ENCODE peak calls at places on chromosome 11, in eight cellular contexts. R is prostate gland, Y is pancreas, U is neural progenitor cell, N is fibroblast of lung, M is H9, W is mammary epithelial cell, I is Peyer's patch. T is an unnamed sample.
A peak's percentile ranks its signal among the peaks of the same experiment; 100 is the strongest.

GRCh38 chr11:65576232-65576866 is 496 bp downstream of the EHBP1L1 start:
- DNase-seq in Y (no peak), W (no peak), I (no peak), U (no peak), M (no peak), N (no peak), R (no peak), T (no peak)

GRCh38 chr11:57936050-57936418 is 87.6 kb upstream of the OR9Q1 start:
- DNase-seq in M (no peak), R (no peak), U (no peak), I (no peak), N (no peak), Y (no peak), W (no peak), T (no peak)

GRCh38 chr11:131914299-131914902 is 544.0 kb downstream of the NTM start:
- DNase-seq in M (no peak), R (no peak), Y (no peak), N (no peak), U (no peak), W (no peak), I (no peak), T (no peak)

GRCh38 chr11:83033367-83033766 is 38.3 kb downstream of the RAB30 start:
- DNase-seq in I (no peak), N (no peak), W (no peak), U (no peak), R (no peak), M (no peak), Y (no peak), T (no peak)

GRCh38 chr11:108606495-108607160 is 13.1 kb upstream of the EXPH5 start:
- DNase-seq in I (no peak), Y (no peak), N (peak; percentile 37), M (no peak), U (no peak), R (no peak), W (peak; percentile 71), T (peak; percentile 71)

GRCh38 chr11:59400461-59401261 is 25.6 kb downstream of the OR5A2 start:
- DNase-seq in I (no peak), M (no peak), R (no peak), U (no peak), Y (no peak), N (no peak), W (no peak), T (no peak)

GRCh38 chr11:103988595-103988969 is 47.9 kb upstream of the DDI1 start:
- DNase-seq in Y (no peak), R (no peak), M (no peak), N (peak; percentile 81), I (no peak), U (no peak), W (peak; percentile 67), T (peak; percentile 54)

GRCh38 chr11:2367266-2368160 is 9.6 kb upstream of the CD81 start:
- DNase-seq in R (no peak), U (no peak), M (no peak), Y (no peak), W (no peak), I (no peak), N (no peak), T (no peak)

GRCh38 chr11:13229675-13230359 is 47.8 kb upstream of the BMAL1 start:
- DNase-seq in W (no peak), Y (no peak), R (no peak), M (no peak), U (no peak), I (no peak), N (no peak), T (no peak)

GRCh38 chr11:20011294-20011951 is 148.9 kb downstream of the DBX1 start:
- DNase-seq in Y (no peak), U (no peak), M (no peak), N (peak; percentile 62), I (no peak), R (no peak), W (peak; percentile 89), T (peak; percentile 92)

GRCh38 chr11:12154871-12155668 is 44.7 kb downstream of the MICAL2 start:
- DNase-seq in M (no peak), Y (no peak), N (no peak), U (no peak), R (no peak), W (no peak), I (no peak), T (no peak)

GRCh38 chr11:97269527-97269926 is 879.7 kb downstream of the JRKL start:
- DNase-seq in W (peak; percentile 4), M (no peak), N (no peak), I (no peak), U (peak; percentile 47), Y (no peak), R (no peak), T (peak; percentile 13)

GRCh38 chr11:61061081-61061826 is 41.0 kb upstream of the CD5 start:
- DNase-seq in U (no peak), M (peak; percentile 4), Y (no peak), N (peak; percentile 30), R (no peak), I (no peak), W (peak; percentile 79), T (peak; percentile 93)

GRCh38 chr11:71928739-71929443 is at the start of gene RNF121:
- DNase-seq in W (peak; percentile 96), Y (peak; percentile 96), R (peak; percentile 97), M (peak; percentile 98), N (peak; percentile 95), U (peak; percentile 98), I (peak; percentile 97), T (peak; percentile 94)

GRCh38 chr11:66743271-66743968 is 14.4 kb upstream of the SPTBN2 start:
- DNase-seq in W (peak; percentile 93), N (no peak), U (peak; percentile 36), R (peak; percentile 90), I (peak; percentile 84), M (no peak), Y (no peak), T (peak; percentile 87)

GRCh38 chr11:88313441-88313840 is 24.1 kb downstream of the CTSC start:
- DNase-seq in I (no peak), Y (no peak), M (no peak), R (no peak), U (no peak), N (no peak), W (peak; percentile 49), T (no peak)

GRCh38 chr11:19428206-19429001 is 187.7 kb upstream of the E2F8 start:
- DNase-seq in N (no peak), I (no peak), U (peak; percentile 58), Y (no peak), W (peak; percentile 71), R (no peak), M (no peak), T (peak; percentile 78)

GRCh38 chr11:21814169-21814568 is 378.7 kb upstream of the ANO5 start:
- DNase-seq in Y (no peak), N (peak; percentile 2), I (no peak), M (no peak), U (no peak), W (no peak), R (no peak), T (peak; percentile 32)

GRCh38 chr11:116876656-116877055 is 39.2 kb upstream of the APOA1 start:
- DNase-seq in W (no peak), M (no peak), Y (no peak), N (no peak), U (no peak), I (no peak), R (no peak), T (no peak)

GRCh38 chr11:31873115-31873514 is 62.0 kb upstream of the PAX6 start:
- DNase-seq in N (no peak), R (no peak), W (no peak), Y (no peak), M (no peak), I (no peak), U (no peak), T (peak; percentile 25)

GRCh38 chr11:10786451-10786850 is 22.3 kb downstream of the EIF4G2 start:
- DNase-seq in Y (no peak), I (no peak), R (no peak), N (no peak), U (no peak), M (no peak), W (no peak), T (no peak)

GRCh38 chr11:64250875-64251721 is at the start of gene PLCB3:
- DNase-seq in I (peak; percentile 84), U (peak; percentile 83), R (peak; percentile 52), N (peak; percentile 12), M (peak; percentile 75), W (peak; percentile 19), Y (peak; percentile 93), T (no peak)

GRCh38 chr11:38274031-38274430 is 1676.0 kb upstream of the RAG2 start:
- DNase-seq in R (no peak), W (peak; percentile 18), Y (no peak), N (peak; percentile 68), I (no peak), M (no peak), U (no peak), T (no peak)

GRCh38 chr11:123833095-123833494 is 26.9 kb upstream of the OR6M1 start:
- DNase-seq in M (no peak), I (no peak), R (no peak), W (peak; percentile 63), U (no peak), Y (no peak), N (no peak), T (peak; percentile 39)

GRCh38 chr11:65574963-65575567 is 788 bp upstream of the EHBP1L1 start:
- DNase-seq in I (peak; percentile 79), U (no peak), Y (no peak), N (no peak), W (no peak), M (no peak), R (no peak), T (no peak)

DNA sequence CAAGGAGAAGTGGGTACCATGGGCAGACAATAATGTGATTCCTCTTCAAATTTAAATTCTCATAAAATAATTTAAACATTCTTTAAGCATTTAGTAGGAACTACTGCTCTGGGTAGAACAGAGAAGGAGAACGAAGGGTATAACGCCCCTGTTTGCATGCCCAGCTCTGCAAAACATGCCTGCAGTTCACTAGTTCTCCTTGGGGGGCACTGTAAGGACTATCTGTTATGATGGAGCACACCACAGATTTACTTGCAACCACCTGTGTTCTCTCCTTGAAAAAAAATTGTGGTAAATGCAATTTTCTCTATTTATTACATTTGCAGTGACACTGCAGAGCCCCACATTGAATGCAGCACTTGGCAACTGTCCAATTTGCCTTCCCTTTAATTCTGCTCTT is 100.3 kb downstream of the GUCY1A2 start:
- DNase-seq in I (no peak), U (peak; percentile 24), Y (no peak), M (peak; percentile 43), N (no peak), R (no peak), W (no peak), T (no peak)
- TF ChIP-seq CTCF in I (no peak), U (peak; percentile 41), Y (no peak), M (peak; percentile 61), N (no peak), R (no peak), W (peak; percentile 54), T (peak; percentile 49)

GRCh38 chr11:68996376-68997123 is 15.8 kb upstream of the MRGPRD start:
- DNase-seq in N (no peak), U (no peak), R (no peak), W (no peak), I (no peak), Y (no peak), M (peak; percentile 8), T (no peak)
- H3K4me1 ChIP-seq in N (peaks cover 14% of the 10 kb centered on the region), U (no peaks in the 10 kb centered on the region), R (peaks cover 3% of the 10 kb centered on the region), W (peaks cover 11% of the 10 kb centered on the region), I (no peaks in the 10 kb centered on the region), Y (no peaks in the 10 kb centered on the region), M (no peaks in the 10 kb centered on the region), T (no peaks in the 10 kb centered on the region)

GRCh38 chr11:92653448-92653847 is 316.0 kb upstream of the MTNR1B start:
- DNase-seq in U (no peak), M (no peak), I (no peak), R (no peak), W (no peak), N (no peak), Y (no peak), T (no peak)
- H3K27me3 ChIP-seq in U (no peaks in the 10 kb centered on the region), M (no peaks in the 10 kb centered on the region), I (no peaks in the 10 kb centered on the region), R (no peaks in the 10 kb centered on the region), W (no peaks in the 10 kb centered on the region), N (no peaks in the 10 kb centered on the region), Y (no peaks in the 10 kb centered on the region), T (no peaks in the 10 kb centered on the region)

GRCh38 chr11:1293619-1294015 is 15.8 kb downstream of the TOLLIP start:
- DNase-seq in M (no peak), W (no peak), U (no peak), R (no peak), I (peak; percentile 70), N (no peak), Y (peak; percentile 75), T (no peak)
- TF ChIP-seq CTCF in M (peak; percentile 50), W (peak; percentile 35), U (peak; percentile 33), R (no peak), I (no peak), N (no peak), Y (peak; percentile 20), T (peak; percentile 46)

T was measured in foreskin keratinocyte.